ENCODE peak calls at places on chromosome X, in five cellular contexts. S is neuronal stem cell, G is neural progenitor cell, H is GM23248, K is HCT116. V is an unnamed sample.
A peak's percentile ranks its signal among the peaks of the same experiment; 100 is the strongest.

GRCh38 chrX:10634681-10635161 is 14.3 kb upstream of the MID1 start:
- DNase-seq in S (no peak), G (no peak), H (peak; percentile 90), K (peak; percentile 81), V (no peak)

GRCh38 chrX:9677098-9677739 is 88.4 kb downstream of the GPR143 start:
- DNase-seq in S (no peak), G (no peak), H (peak; percentile 23), K (no peak), V (no peak)

GRCh38 chrX:100994352-100995281 is 25.1 kb downstream of the ARL13A start:
- DNase-seq in S (no peak), G (no peak), H (peak; percentile 43), K (peak; percentile 47), V (no peak)

GRCh38 chrX:14095702-14096101 is 66.0 kb upstream of the GEMIN8 start:
- DNase-seq in S (peak; percentile 39), G (peak; percentile 74), H (peak; percentile 71), K (peak; percentile 57), V (no peak)

GRCh38 chrX:146967296-146967695 is 152.8 kb upstream of the CXorf51A start:
- DNase-seq in S (no peak), G (no peak), H (no peak), K (no peak), V (no peak)

GRCh38 chrX:107940095-107940494 is 42.1 kb downstream of the TEX13B start:
- DNase-seq in S (no peak), G (no peak), H (no peak), K (no peak), V (no peak)

GRCh38 chrX:10833299-10834169 is 213.1 kb upstream of the MID1 start:
- DNase-seq in S (peak; percentile 18), G (peak; percentile 55), H (peak; percentile 61), K (no peak), V (peak; percentile 63)

GRCh38 chrX:26347171-26347570 is 131.2 kb downstream of the MAGEB5 start:
- DNase-seq in S (no peak), G (no peak), H (no peak), K (no peak), V (no peak)

GRCh38 chrX:34404386-34405070 is 252.6 kb downstream of the TMEM47 start:
- DNase-seq in S (no peak), G (no peak), H (no peak), K (no peak), V (no peak)

GRCh38 chrX:150360331-150360730 is 2.8 kb upstream of the MAMLD1 start:
- DNase-seq in S (no peak), G (no peak), H (no peak), K (no peak), V (no peak)

GRCh38 chrX:123330229-123330942 is 146.3 kb downstream of the GRIA3 start:
- DNase-seq in S (no peak), G (no peak), H (peak; percentile 46), K (no peak), V (no peak)

GRCh38 chrX:1462596-1463251 is 10.0 kb upstream of the ASMTL start:
- DNase-seq in S (no peak), G (no peak), H (peak; percentile 41), K (no peak), V (peak; percentile 65)

GRCh38 chrX:23504540-23504884 is 162.8 kb upstream of the PRDX4 start:
- DNase-seq in S (no peak), G (no peak), H (no peak), K (no peak), V (no peak)

GRCh38 chrX:23509256-23509655 is 158.0 kb upstream of the PRDX4 start:
- DNase-seq in S (no peak), G (no peak), H (no peak), K (no peak), V (no peak)

GRCh38 chrX:23504895-23505294 is 162.4 kb upstream of the PRDX4 start:
- DNase-seq in S (no peak), G (no peak), H (no peak), K (no peak), V (no peak)

GRCh38 chrX:23503835-23504539 is 163.3 kb upstream of the PRDX4 start:
- DNase-seq in S (no peak), G (no peak), H (peak; percentile 62), K (peak; percentile 79), V (peak; percentile 87)

GRCh38 chrX:23505531-23506303 is 161.6 kb upstream of the PRDX4 start:
- DNase-seq in S (no peak), G (peak; percentile 27), H (no peak), K (no peak), V (no peak)
- H3K9ac ChIP-seq in S (no peak overlapping the region), G (no peak overlapping the region), H (no peak overlapping the region), K (no peak overlapping the region), V (no peak overlapping the region)

DNA sequence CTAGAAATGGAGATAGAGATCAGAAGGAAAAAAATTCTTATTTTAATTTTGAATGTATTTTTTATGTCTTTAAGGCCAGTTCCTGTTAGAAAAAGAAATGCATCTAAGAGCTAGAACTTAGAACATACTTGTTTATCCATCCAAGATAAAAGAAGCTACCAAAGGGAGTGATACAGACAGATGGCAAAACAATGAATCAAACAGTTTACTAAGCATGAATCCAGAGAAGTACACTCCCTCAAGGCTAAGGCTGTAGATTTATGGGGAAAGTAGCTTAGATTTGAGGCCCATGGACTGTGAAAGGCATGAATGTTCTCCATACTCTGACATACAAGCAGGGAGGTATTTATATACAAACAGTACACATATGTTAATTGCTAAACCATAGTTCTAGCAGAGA is 255.3 kb upstream of the NRK start:
- DNase-seq in S (no peak), G (no peak), H (no peak), K (no peak), V (no peak)
- H3K27ac ChIP-seq in S (no peak overlapping the region), G (no peak overlapping the region), H (no peak overlapping the region), K (no peak overlapping the region), V (no peak overlapping the region)

GRCh38 chrX:24487576-24487975 is 22.5 kb downstream of the PDK3 start:
- DNase-seq in S (no peak), G (no peak), H (no peak), K (no peak), V (no peak)
- H3K4me3 ChIP-seq in S (no peak overlapping the region), G (no peak overlapping the region), H (no peak overlapping the region), K (no peak overlapping the region), V (no peak overlapping the region)

DNA sequence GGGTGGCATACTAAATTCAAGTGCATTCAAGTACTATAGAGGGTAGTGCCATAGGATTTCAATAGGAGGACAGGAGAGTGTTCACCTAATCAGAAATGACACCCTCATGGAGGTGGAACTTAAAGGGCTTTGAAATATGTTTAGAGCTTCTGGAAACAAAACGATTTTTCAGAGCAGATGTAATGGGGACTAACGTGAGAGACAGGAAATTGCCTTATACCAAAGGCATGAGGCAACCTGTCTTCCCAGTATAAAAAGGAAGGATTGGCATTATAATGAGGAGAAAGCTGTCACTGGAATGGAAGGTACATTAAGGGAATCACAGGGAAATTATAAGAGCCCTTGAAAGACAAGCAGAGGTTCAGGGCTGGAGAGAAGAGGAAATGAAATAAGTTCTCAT is 116.3 kb upstream of the PNPLA4 start:
- DNase-seq in S (no peak), G (no peak), H (no peak), K (no peak), V (no peak)
- H3K9ac ChIP-seq in S (no peak overlapping the region), G (no peak overlapping the region), H (no peak overlapping the region), K (no peak overlapping the region), V (no peak overlapping the region)

GRCh38 chrX:77564824-77565223 is 117.6 kb downstream of the FGF16 start:
- DNase-seq in S (no peak), G (no peak), H (peak; percentile 1), K (no peak), V (no peak)
- H3K27ac ChIP-seq in S (no peak overlapping the region), G (no peak overlapping the region), H (no peak overlapping the region), K (no peak overlapping the region), V (no peak overlapping the region)